ENCODE peak calls at places on chromosomes 12 and 14, in eight cellular contexts. One of them, this sample, is unnamed.

GRCh38 chr12:51898937-51899336 is 8.4 kb upstream of the ACVRL1 start:
- DNase-seq in progenitor cell of endocrine pancreas: no peak
- DNase-seq in left cardiac atrium: peak
- DNase-seq in activated naive CD8-positive, alpha-beta T cell treated with anti-CD3 and anti-CD28 coated beads for 36 hours: no peak
- DNase-seq in ecto neural progenitor cell: no peak
- DNase-seq in EL: peak
- DNase-seq in HFF-Myc: peak
- DNase-seq in NCI-H774: no peak
- DNase-seq in this sample: no peak

GRCh38 chr12:24088751-24089150 is 139.3 kb upstream of the SOX5 start:
- DNase-seq in ecto neural progenitor cell: no peak
- DNase-seq in activated naive CD8-positive, alpha-beta T cell treated with anti-CD3 and anti-CD28 coated beads for 36 hours: no peak
- DNase-seq in progenitor cell of endocrine pancreas: no peak
- DNase-seq in HFF-Myc: no peak
- DNase-seq in EL: no peak
- DNase-seq in NCI-H774: no peak
- DNase-seq in left cardiac atrium: no peak
- DNase-seq in this sample: no peak

GRCh38 chr12:5768171-5768879 is 176.7 kb downstream of the ANO2 start:
- DNase-seq in progenitor cell of endocrine pancreas: no peak
- DNase-seq in ecto neural progenitor cell: no peak
- DNase-seq in NCI-H774: no peak
- DNase-seq in EL: no peak
- DNase-seq in HFF-Myc: no peak
- DNase-seq in activated naive CD8-positive, alpha-beta T cell treated with anti-CD3 and anti-CD28 coated beads for 36 hours: no peak
- DNase-seq in left cardiac atrium: peak
- DNase-seq in this sample: no peak

GRCh38 chr12:65039306-65039705 is 81.8 kb downstream of the WIF1 start:
- DNase-seq in NCI-H774: no peak
- DNase-seq in ecto neural progenitor cell: no peak
- DNase-seq in left cardiac atrium: no peak
- DNase-seq in progenitor cell of endocrine pancreas: no peak
- DNase-seq in EL: no peak
- DNase-seq in HFF-Myc: no peak
- DNase-seq in activated naive CD8-positive, alpha-beta T cell treated with anti-CD3 and anti-CD28 coated beads for 36 hours: no peak
- DNase-seq in this sample: no peak

GRCh38 chr12:102702447-102703114 is 214.5 kb downstream of the PAH start:
- DNase-seq in left cardiac atrium: peak
- DNase-seq in activated naive CD8-positive, alpha-beta T cell treated with anti-CD3 and anti-CD28 coated beads for 36 hours: no peak
- DNase-seq in progenitor cell of endocrine pancreas: no peak
- DNase-seq in HFF-Myc: peak
- DNase-seq in ecto neural progenitor cell: no peak
- DNase-seq in EL: peak
- DNase-seq in NCI-H774: no peak
- DNase-seq in this sample: peak

GRCh38 chr12:57118711-57119271 is 7.6 kb upstream of the STAT6 start:
- DNase-seq in EL: peak
- DNase-seq in ecto neural progenitor cell: no peak
- DNase-seq in HFF-Myc: no peak
- DNase-seq in left cardiac atrium: no peak
- DNase-seq in NCI-H774: no peak
- DNase-seq in activated naive CD8-positive, alpha-beta T cell treated with anti-CD3 and anti-CD28 coated beads for 36 hours: no peak
- DNase-seq in progenitor cell of endocrine pancreas: no peak
- DNase-seq in this sample: no peak

GRCh38 chr14:52007637-52008036 is 18.3 kb downstream of the RTRAF start:
- DNase-seq in left cardiac atrium: no peak
- DNase-seq in HFF-Myc: no peak
- DNase-seq in progenitor cell of endocrine pancreas: no peak
- DNase-seq in ecto neural progenitor cell: no peak
- DNase-seq in activated naive CD8-positive, alpha-beta T cell treated with anti-CD3 and anti-CD28 coated beads for 36 hours: no peak
- DNase-seq in EL: no peak
- DNase-seq in NCI-H774: no peak
- DNase-seq in this sample: no peak

GRCh38 chr14:92473947-92474535 is 39.5 kb upstream of the RIN3 start:
- DNase-seq in left cardiac atrium: no peak
- DNase-seq in NCI-H774: no peak
- DNase-seq in progenitor cell of endocrine pancreas: no peak
- DNase-seq in EL: no peak
- DNase-seq in HFF-Myc: no peak
- DNase-seq in ecto neural progenitor cell: peak
- DNase-seq in activated naive CD8-positive, alpha-beta T cell treated with anti-CD3 and anti-CD28 coated beads for 36 hours: no peak
- DNase-seq in this sample: no peak

GRCh38 chr12:87793134-87793533 is 236.1 kb downstream of the C12orf50 start:
- DNase-seq in activated naive CD8-positive, alpha-beta T cell treated with anti-CD3 and anti-CD28 coated beads for 36 hours: no peak
- DNase-seq in NCI-H774: no peak
- DNase-seq in left cardiac atrium: no peak
- DNase-seq in progenitor cell of endocrine pancreas: no peak
- DNase-seq in HFF-Myc: no peak
- DNase-seq in EL: no peak
- DNase-seq in ecto neural progenitor cell: no peak
- DNase-seq in this sample: no peak

GRCh38 chr14:82510007-82510406 is 976.4 kb upstream of the SEL1L start:
- DNase-seq in progenitor cell of endocrine pancreas: no peak
- DNase-seq in NCI-H774: no peak
- DNase-seq in activated naive CD8-positive, alpha-beta T cell treated with anti-CD3 and anti-CD28 coated beads for 36 hours: no peak
- DNase-seq in EL: no peak
- DNase-seq in HFF-Myc: no peak
- DNase-seq in ecto neural progenitor cell: no peak
- DNase-seq in left cardiac atrium: no peak
- DNase-seq in this sample: no peak

GRCh38 chr14:34997762-34998161 is 15.0 kb downstream of the SRP54 start:
- DNase-seq in ecto neural progenitor cell: no peak
- DNase-seq in progenitor cell of endocrine pancreas: no peak
- DNase-seq in left cardiac atrium: no peak
- DNase-seq in activated naive CD8-positive, alpha-beta T cell treated with anti-CD3 and anti-CD28 coated beads for 36 hours: no peak
- DNase-seq in EL: no peak
- DNase-seq in HFF-Myc: no peak
- DNase-seq in NCI-H774: no peak
- DNase-seq in this sample: no peak

GRCh38 chr12:133130808-133131128 is 341 bp downstream of the ZNF10 start:
- DNase-seq in HFF-Myc: no peak
- DNase-seq in left cardiac atrium: peak
- DNase-seq in ecto neural progenitor cell: no peak
- DNase-seq in NCI-H774: no peak
- DNase-seq in EL: no peak
- DNase-seq in activated naive CD8-positive, alpha-beta T cell treated with anti-CD3 and anti-CD28 coated beads for 36 hours: peak
- DNase-seq in progenitor cell of endocrine pancreas: peak
- DNase-seq in this sample: no peak

GRCh38 chr14:61621444-61621843 is 73.9 kb upstream of the HIF1A start:
- DNase-seq in left cardiac atrium: no peak
- DNase-seq in progenitor cell of endocrine pancreas: no peak
- DNase-seq in activated naive CD8-positive, alpha-beta T cell treated with anti-CD3 and anti-CD28 coated beads for 36 hours: peak
- DNase-seq in EL: no peak
- DNase-seq in NCI-H774: no peak
- DNase-seq in HFF-Myc: no peak
- DNase-seq in ecto neural progenitor cell: no peak
- DNase-seq in this sample: no peak

GRCh38 chr14:64768401-64769095 is 64.3 kb downstream of the PLEKHG3 start:
- DNase-seq in ecto neural progenitor cell: no peak
- DNase-seq in activated naive CD8-positive, alpha-beta T cell treated with anti-CD3 and anti-CD28 coated beads for 36 hours: no peak
- DNase-seq in progenitor cell of endocrine pancreas: no peak
- DNase-seq in left cardiac atrium: no peak
- DNase-seq in NCI-H774: no peak
- DNase-seq in EL: no peak
- DNase-seq in HFF-Myc: no peak
- DNase-seq in this sample: no peak

GRCh38 chr14:22977684-22978486 is 4.5 kb downstream of the AJUBA start:
- DNase-seq in EL: peak
- DNase-seq in NCI-H774: no peak
- DNase-seq in HFF-Myc: no peak
- DNase-seq in progenitor cell of endocrine pancreas: peak
- DNase-seq in left cardiac atrium: peak
- DNase-seq in activated naive CD8-positive, alpha-beta T cell treated with anti-CD3 and anti-CD28 coated beads for 36 hours: no peak
- DNase-seq in ecto neural progenitor cell: peak
- DNase-seq in this sample: no peak

GRCh38 chr14:38616959-38617358 is 361.1 kb upstream of the CLEC14A start:
- DNase-seq in left cardiac atrium: no peak
- DNase-seq in ecto neural progenitor cell: no peak
- DNase-seq in NCI-H774: peak
- DNase-seq in EL: peak
- DNase-seq in progenitor cell of endocrine pancreas: no peak
- DNase-seq in activated naive CD8-positive, alpha-beta T cell treated with anti-CD3 and anti-CD28 coated beads for 36 hours: no peak
- DNase-seq in HFF-Myc: no peak
- DNase-seq in this sample: no peak

GRCh38 chr12:20476551-20476950 is 108.2 kb downstream of the PDE3A start:
- DNase-seq in HFF-Myc: no peak
- DNase-seq in progenitor cell of endocrine pancreas: no peak
- DNase-seq in EL: no peak
- DNase-seq in left cardiac atrium: no peak
- DNase-seq in activated naive CD8-positive, alpha-beta T cell treated with anti-CD3 and anti-CD28 coated beads for 36 hours: no peak
- DNase-seq in ecto neural progenitor cell: no peak
- DNase-seq in NCI-H774: no peak
- DNase-seq in this sample: no peak

GRCh38 chr12:111451649-111452129 is 46.0 kb downstream of the SH2B3 start:
- DNase-seq in EL: peak
- DNase-seq in activated naive CD8-positive, alpha-beta T cell treated with anti-CD3 and anti-CD28 coated beads for 36 hours: no peak
- DNase-seq in left cardiac atrium: no peak
- DNase-seq in ecto neural progenitor cell: peak
- DNase-seq in progenitor cell of endocrine pancreas: no peak
- DNase-seq in NCI-H774: peak
- DNase-seq in HFF-Myc: no peak
- DNase-seq in this sample: no peak

GRCh38 chr12:113822986-113823385 is 143.1 kb downstream of the RBM19 start:
- DNase-seq in HFF-Myc: no peak
- DNase-seq in EL: no peak
- DNase-seq in NCI-H774: no peak
- DNase-seq in left cardiac atrium: no peak
- DNase-seq in activated naive CD8-positive, alpha-beta T cell treated with anti-CD3 and anti-CD28 coated beads for 36 hours: no peak
- DNase-seq in ecto neural progenitor cell: no peak
- DNase-seq in progenitor cell of endocrine pancreas: no peak
- DNase-seq in this sample: no peak

GRCh38 chr12:16612647-16613046 is 6.7 kb upstream of the LMO3 start:
- DNase-seq in HFF-Myc: no peak
- DNase-seq in NCI-H774: no peak
- DNase-seq in ecto neural progenitor cell: no peak
- DNase-seq in activated naive CD8-positive, alpha-beta T cell treated with anti-CD3 and anti-CD28 coated beads for 36 hours: no peak
- DNase-seq in progenitor cell of endocrine pancreas: no peak
- DNase-seq in left cardiac atrium: no peak
- DNase-seq in EL: no peak
- DNase-seq in this sample: no peak

GRCh38 chr14:105486333-105486973 is at the start of gene CRIP1:
- DNase-seq in progenitor cell of endocrine pancreas: no peak
- DNase-seq in activated naive CD8-positive, alpha-beta T cell treated with anti-CD3 and anti-CD28 coated beads for 36 hours: no peak
- DNase-seq in left cardiac atrium: peak
- DNase-seq in ecto neural progenitor cell: no peak
- DNase-seq in EL: no peak
- DNase-seq in HFF-Myc: no peak
- DNase-seq in NCI-H774: no peak
- DNase-seq in this sample: no peak

GRCh38 chr12:6792522-6793201 is 3.3 kb downstream of the CD4 start:
- DNase-seq in progenitor cell of endocrine pancreas: no peak
- DNase-seq in HFF-Myc: no peak
- DNase-seq in left cardiac atrium: no peak
- DNase-seq in ecto neural progenitor cell: no peak
- DNase-seq in EL: no peak
- DNase-seq in activated naive CD8-positive, alpha-beta T cell treated with anti-CD3 and anti-CD28 coated beads for 36 hours: no peak
- DNase-seq in NCI-H774: no peak
- DNase-seq in this sample: no peak

GRCh38 chr12:45658066-45658465 is 71.4 kb upstream of the ARID2 start:
- DNase-seq in HFF-Myc: no peak
- DNase-seq in activated naive CD8-positive, alpha-beta T cell treated with anti-CD3 and anti-CD28 coated beads for 36 hours: no peak
- DNase-seq in EL: no peak
- DNase-seq in ecto neural progenitor cell: no peak
- DNase-seq in NCI-H774: no peak
- DNase-seq in progenitor cell of endocrine pancreas: no peak
- DNase-seq in left cardiac atrium: no peak
- DNase-seq in this sample: no peak

GRCh38 chr12:80580254-80580653 is 127.2 kb upstream of the MYF6 start:
- DNase-seq in left cardiac atrium: no peak
- DNase-seq in HFF-Myc: peak
- DNase-seq in ecto neural progenitor cell: no peak
- DNase-seq in activated naive CD8-positive, alpha-beta T cell treated with anti-CD3 and anti-CD28 coated beads for 36 hours: no peak
- DNase-seq in NCI-H774: no peak
- DNase-seq in progenitor cell of endocrine pancreas: no peak
- DNase-seq in EL: peak
- DNase-seq in this sample: peak

GRCh38 chr12:25074113-25074512 is 120.8 kb downstream of the DNAI7 start:
- DNase-seq in progenitor cell of endocrine pancreas: no peak
- DNase-seq in ecto neural progenitor cell: no peak
- DNase-seq in left cardiac atrium: no peak
- DNase-seq in HFF-Myc: no peak
- DNase-seq in activated naive CD8-positive, alpha-beta T cell treated with anti-CD3 and anti-CD28 coated beads for 36 hours: no peak
- DNase-seq in EL: no peak
- DNase-seq in NCI-H774: no peak
- DNase-seq in this sample: no peak

GRCh38 chr12:77236066-77236465 is 170.7 kb upstream of the E2F7 start:
- DNase-seq in activated naive CD8-positive, alpha-beta T cell treated with anti-CD3 and anti-CD28 coated beads for 36 hours: no peak
- DNase-seq in left cardiac atrium: no peak
- DNase-seq in HFF-Myc: no peak
- DNase-seq in NCI-H774: no peak
- DNase-seq in progenitor cell of endocrine pancreas: no peak
- DNase-seq in EL: no peak
- DNase-seq in ecto neural progenitor cell: no peak
- DNase-seq in this sample: no peak

GRCh38 chr14:100165376-100165775 is 5.9 kb upstream of the DEGS2 start:
- DNase-seq in ecto neural progenitor cell: no peak
- DNase-seq in EL: no peak
- DNase-seq in HFF-Myc: no peak
- DNase-seq in left cardiac atrium: no peak
- DNase-seq in progenitor cell of endocrine pancreas: no peak
- DNase-seq in activated naive CD8-positive, alpha-beta T cell treated with anti-CD3 and anti-CD28 coated beads for 36 hours: no peak
- DNase-seq in NCI-H774: no peak
- DNase-seq in this sample: no peak

GRCh38 chr12:78759387-78759786 is 105.2 kb upstream of the SYT1 start:
- DNase-seq in EL: peak
- DNase-seq in ecto neural progenitor cell: no peak
- DNase-seq in progenitor cell of endocrine pancreas: no peak
- DNase-seq in activated naive CD8-positive, alpha-beta T cell treated with anti-CD3 and anti-CD28 coated beads for 36 hours: no peak
- DNase-seq in left cardiac atrium: no peak
- DNase-seq in NCI-H774: no peak
- DNase-seq in HFF-Myc: peak
- DNase-seq in this sample: no peak

GRCh38 chr14:72714871-72715214 is 179.1 kb downstream of the DPF3 start:
- DNase-seq in activated naive CD8-positive, alpha-beta T cell treated with anti-CD3 and anti-CD28 coated beads for 36 hours: no peak
- DNase-seq in EL: no peak
- DNase-seq in left cardiac atrium: no peak
- DNase-seq in ecto neural progenitor cell: no peak
- DNase-seq in progenitor cell of endocrine pancreas: no peak
- DNase-seq in NCI-H774: no peak
- DNase-seq in HFF-Myc: no peak
- DNase-seq in this sample: no peak

GRCh38 chr14:72094844-72095582 is 162.8 kb downstream of the RGS6 start:
- DNase-seq in EL: no peak
- DNase-seq in activated naive CD8-positive, alpha-beta T cell treated with anti-CD3 and anti-CD28 coated beads for 36 hours: no peak
- DNase-seq in NCI-H774: no peak
- DNase-seq in HFF-Myc: no peak
- DNase-seq in progenitor cell of endocrine pancreas: no peak
- DNase-seq in ecto neural progenitor cell: no peak
- DNase-seq in left cardiac atrium: no peak
- DNase-seq in this sample: no peak